ENCODE peak calls at places on chromosomes 2 and 18, in four cellular contexts. A is upper lobe of left lung, B is A549, T is K562. P is an unnamed sample.

GRCh38 chr2:28678944-28679343 is 72.7 kb upstream of the PPP1CB start:
- ATAC-seq in T (no peak), A (no peak), B (no peak), P (no peak)

GRCh38 chr2:109411648-109412325 is 202.0 kb downstream of the SEPTIN10 start:
- ATAC-seq in T (no peak), A (peak), B (no peak), P (no peak)

GRCh38 chr2:164782323-164782722 is 59.3 kb downstream of the COBLL1 start:
- ATAC-seq in A (no peak), B (no peak), T (no peak), P (peak)

GRCh38 chr18:75247041-75247551 is 36.5 kb downstream of the TSHZ1 start:
- ATAC-seq in A (no peak), T (no peak), B (peak), P (no peak)

GRCh38 chr2:241561811-241562210 is 3.3 kb downstream of the BOK start:
- ATAC-seq in B (peak), A (peak), T (no peak), P (peak)

GRCh38 chr2:206154197-206154596 is 5.0 kb downstream of the NDUFS1 start:
- ATAC-seq in B (peak), A (no peak), T (peak), P (no peak)

GRCh38 chr2:218368621-218369153 is 12.0 kb downstream of the CATIP start:
- ATAC-seq in B (peak), T (peak), A (no peak), P (peak)

GRCh38 chr2:187469538-187469937 is 21.5 kb upstream of the CALCRL start:
- ATAC-seq in T (no peak), A (no peak), B (no peak), P (no peak)

GRCh38 chr2:5725072-5725471 is 32.9 kb downstream of the SOX11 start:
- ATAC-seq in A (no peak), T (no peak), B (no peak), P (no peak)

GRCh38 chr2:191710411-191710900 is 32.5 kb downstream of the NABP1 start:
- ATAC-seq in T (no peak), A (no peak), B (no peak), P (no peak)

GRCh38 chr18:13291299-13291698 is 72.7 kb downstream of the LDLRAD4 start:
- ATAC-seq in T (no peak), B (no peak), A (no peak), P (no peak)

GRCh38 chr2:222747526-222748160 is 76.2 kb downstream of the MOGAT1 start:
- ATAC-seq in B (no peak), A (no peak), T (no peak), P (no peak)

GRCh38 chr2:54429811-54430600 is 26.1 kb upstream of the SPTBN1 start:
- ATAC-seq in T (peak), B (peak), A (peak), P (no peak)

GRCh38 chr18:59783138-59783537 is 85.9 kb upstream of the CCBE1 start:
- ATAC-seq in T (peak), A (no peak), B (peak), P (no peak)

GRCh38 chr2:29050591-29050990 is 23.7 kb downstream of the PCARE start:
- ATAC-seq in A (no peak), B (no peak), T (no peak), P (no peak)

GRCh38 chr18:35389095-35389618 is 12.0 kb upstream of the ZNF396 start:
- ATAC-seq in A (no peak), B (no peak), T (no peak), P (peak)

GRCh38 chr2:28251337-28251736 is 141.3 kb upstream of the FOSL2 start:
- ATAC-seq in B (no peak), T (no peak), A (no peak), P (no peak)

GRCh38 chr2:208638059-208638458 is 231.5 kb downstream of the PTH2R start:
- ATAC-seq in A (no peak), T (peak), B (no peak), P (no peak)

GRCh38 chr18:49238433-49239042 is 221.9 kb downstream of the DYM start:
- ATAC-seq in B (no peak), A (no peak), T (no peak), P (no peak)

GRCh38 chr2:219056896-219057708 is 3.6 kb downstream of the IHH start:
- ATAC-seq in B (no peak), T (no peak), A (no peak), P (no peak)

GRCh38 chr2:23782126-23782525 is 144.8 kb downstream of the ATAD2B start:
- ATAC-seq in T (no peak), B (no peak), A (no peak), P (no peak)

GRCh38 chr2:64250751-64251405 is 106.7 kb upstream of the PELI1 start:
- ATAC-seq in A (no peak), B (no peak), T (no peak), P (no peak)

GRCh38 chr18:73991570-73991969 is 156.1 kb downstream of the FBXO15 start:
- ATAC-seq in T (no peak), A (peak), B (no peak), P (no peak)

GRCh38 chr2:143263045-143263625 is 133.9 kb downstream of the ARHGAP15 start:
- ATAC-seq in B (peak), A (no peak), T (no peak), P (no peak)

GRCh38 chr2:165762723-165763122 is 31.3 kb downstream of the GALNT3 start:
- ATAC-seq in A (no peak), B (no peak), T (no peak), P (no peak)

GRCh38 chr2:7552825-7553550 is 635.8 kb downstream of the RNF144A start:
- ATAC-seq in B (no peak), T (no peak), A (no peak), P (no peak)

GRCh38 chr2:128466377-128467175 is 147.9 kb upstream of the HS6ST1 start:
- ATAC-seq in T (no peak), A (no peak), B (no peak), P (peak)

GRCh38 chr18:13004316-13004879 is 13.2 kb downstream of the CEP192 start:
- ATAC-seq in T (no peak), A (no peak), B (no peak), P (no peak)

GRCh38 chr2:8644605-8645175 is 37.2 kb upstream of the ID2 start:
- ATAC-seq in A (peak), T (peak), B (peak), P (no peak)

GRCh38 chr18:8724452-8724851 is 19.1 kb downstream of the MTCL1 start:
- ATAC-seq in A (no peak), B (peak), T (no peak), P (no peak)

GRCh38 chr18:9550413-9550812 is 63.9 kb downstream of the PPP4R1 start:
- ATAC-seq in B (no peak), T (no peak), A (peak), P (no peak)

GRCh38 chr2:104402825-104403224 is 451.1 kb upstream of the POU3F3 start:
- ATAC-seq in T (no peak), B (no peak), A (no peak), P (no peak)

GRCh38 chr2:133139847-133140533 is 428.3 kb downstream of the NCKAP5 start:
- ATAC-seq in T (no peak), A (no peak), B (no peak), P (no peak)

GRCh38 chr2:152097291-152098032 is 1.4 kb downstream of the CACNB4 start:
- ATAC-seq in T (no peak), B (peak), A (peak), P (peak)

GRCh38 chr2:40397720-40398119 is 54.2 kb downstream of the SLC8A1 start:
- ATAC-seq in T (no peak), B (no peak), A (no peak), P (no peak)

GRCh38 chr18:63071566-63072175 is 247.9 kb downstream of the BCL2 start:
- ATAC-seq in B (no peak), A (no peak), T (no peak), P (no peak)

GRCh38 chr2:231038483-231039293 is 1.4 kb downstream of the C2orf72 start:
- ATAC-seq in A (no peak), B (peak), T (no peak), P (no peak)

GRCh38 chr2:170122883-170123547 is 54.9 kb upstream of the MYO3B start:
- ATAC-seq in A (peak), T (no peak), B (peak), P (no peak)

GRCh38 chr18:66764225-66764624 is 160.3 kb upstream of the CDH19 start:
- ATAC-seq in A (no peak), T (no peak), B (no peak), P (no peak)

GRCh38 chr2:109702250-109702985 is 88.3 kb downstream of the SOWAHC start:
- ATAC-seq in B (peak), A (no peak), T (no peak), P (no peak)

GRCh38 chr2:96145028-96145939 is at the start of gene DUSP2:
- ATAC-seq in T (no peak), A (peak), B (peak), P (peak)

GRCh38 chr2:96143848-96144480 is 1.3 kb downstream of the DUSP2 start:
- ATAC-seq in T (no peak), A (no peak), B (peak), P (no peak)

GRCh38 chr2:96146151-96146880 is 1.1 kb upstream of the DUSP2 start:
- ATAC-seq in T (peak), B (peak), A (peak), P (no peak)

GRCh38 chr2:96143231-96143847 is 1.9 kb downstream of the DUSP2 start:
- ATAC-seq in B (no peak), T (no peak), A (no peak), P (no peak)

GRCh38 chr2:96144481-96145027 is 686 bp downstream of the DUSP2 start:
- ATAC-seq in B (no peak), A (no peak), T (no peak), P (peak)
- TF ChIP-seq EP300 in B (no peak), A (no peak), T (no peak), P (no peak)

DNA sequence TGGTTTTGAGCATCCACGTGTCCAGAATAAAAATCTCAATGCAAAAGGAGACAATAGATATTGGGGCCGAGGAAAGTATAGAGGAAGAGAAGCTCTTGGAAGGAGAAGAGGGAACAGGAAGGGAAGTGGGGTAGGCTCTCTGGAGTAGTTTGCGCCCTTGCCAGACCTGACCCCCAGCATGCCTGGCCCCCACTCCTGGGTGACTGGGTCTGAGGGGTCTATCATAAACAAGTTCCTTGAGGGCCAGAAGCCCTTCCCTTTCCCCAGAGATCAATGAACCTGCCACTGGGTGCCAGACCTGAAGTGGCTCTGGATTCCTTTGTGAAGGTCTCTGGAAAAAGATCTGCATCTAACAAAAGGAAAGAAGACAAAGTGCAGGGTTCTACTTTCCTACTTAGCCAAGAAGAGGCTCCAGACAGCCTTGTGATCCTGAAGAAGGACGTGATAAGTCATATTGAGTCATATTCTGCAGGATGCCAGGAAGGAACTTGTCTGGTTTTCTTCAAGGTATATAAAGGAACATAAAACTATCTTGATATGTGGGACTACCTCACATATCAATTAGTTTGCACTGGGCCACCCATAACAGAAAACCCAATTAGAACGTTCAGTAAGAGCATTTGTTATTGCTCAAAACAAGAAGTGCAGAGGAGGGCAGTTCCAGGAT is 18.7 kb upstream of the ATOH8 start:
- ATAC-seq in B (peak), A (no peak), T (no peak), P (no peak)
- TF ChIP-seq POLR2A in B (no peak), A (no peak), T (no peak), P (no peak)

DNA sequence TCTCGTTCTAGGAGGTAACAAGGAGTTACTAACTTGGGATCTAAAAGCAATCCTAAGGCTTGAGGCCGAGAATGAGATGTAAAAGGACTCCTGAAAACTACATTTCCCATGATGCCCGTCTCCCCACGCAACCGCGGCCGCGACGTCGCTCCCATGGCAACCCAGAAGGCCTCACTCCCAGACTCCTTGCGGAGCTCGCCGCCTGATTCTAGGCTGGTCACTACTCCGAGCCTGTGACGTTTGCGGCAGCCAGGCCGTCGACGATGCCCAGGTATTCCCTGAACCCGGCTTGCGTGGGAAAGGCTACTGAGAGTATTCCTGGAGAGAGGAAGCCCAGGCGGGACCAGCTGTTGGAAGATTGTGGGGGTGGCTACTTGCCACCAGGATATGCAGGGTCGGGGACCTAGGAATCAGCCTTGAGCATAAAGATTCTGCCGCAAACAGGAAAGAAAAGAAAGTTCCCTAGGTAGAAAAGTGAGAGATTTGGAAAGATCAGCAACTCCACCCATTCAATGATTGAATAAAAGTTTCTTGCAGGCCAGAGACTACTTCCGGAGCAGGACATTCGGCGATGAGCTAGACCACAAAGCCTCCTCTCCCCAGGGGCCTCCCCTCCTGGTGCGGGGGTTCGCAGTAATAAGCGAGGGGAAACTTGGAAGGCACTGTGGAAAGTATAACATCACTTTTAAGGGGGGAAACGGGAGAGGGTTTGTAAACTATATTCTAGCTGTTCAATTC is at the start of gene DYNC2LI1:
- ATAC-seq in A (peak), T (peak), B (peak), P (peak)
- TF ChIP-seq EP300 in A (no peak), T (no peak), B (no peak), P (no peak)

GRCh38 chr18:47075098-47075883 is 39.9 kb upstream of the ELOA2 start:
- ATAC-seq in T (no peak), B (no peak), A (no peak), P (no peak)
- TF ChIP-seq POLR2A in T (no peak), B (no peak), A (no peak), P (no peak)

DNA sequence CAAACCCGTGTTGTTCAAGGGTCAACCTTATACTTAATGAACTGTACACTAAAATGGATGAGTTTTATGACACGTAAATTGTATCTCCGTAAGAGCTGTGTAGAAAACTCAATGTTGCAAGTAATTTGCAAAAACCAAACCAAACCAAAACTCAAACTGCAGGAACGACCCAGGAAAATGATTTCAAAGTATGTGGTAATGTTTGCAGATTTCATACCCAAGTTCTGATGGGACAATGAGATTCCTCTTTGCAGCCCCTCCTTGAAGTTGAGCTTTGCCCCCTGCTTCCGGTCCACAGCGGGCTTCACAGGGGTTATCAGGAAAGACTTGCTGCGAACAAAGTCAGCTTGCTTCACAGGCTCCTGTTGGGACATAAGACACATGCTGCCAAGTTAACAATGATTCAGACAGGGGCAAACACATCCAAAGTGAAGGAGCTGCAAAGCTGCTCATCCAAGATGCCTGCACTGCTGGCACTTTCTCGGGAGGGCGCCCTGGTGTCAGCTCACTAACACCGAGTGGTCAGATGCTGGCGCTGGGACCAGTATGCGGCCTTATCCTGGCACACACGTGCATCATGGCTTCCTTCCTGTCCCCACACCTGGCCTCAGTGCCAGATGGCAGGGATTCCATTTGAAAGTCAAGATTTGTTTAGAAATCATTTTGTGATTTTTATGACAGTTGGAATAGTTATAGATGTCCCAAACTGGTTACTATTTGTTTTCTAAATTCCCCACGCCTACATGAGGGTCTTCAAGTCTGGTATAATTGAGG is 65.2 kb upstream of the MGAT4A start:
- ATAC-seq in T (no peak), B (peak), A (no peak), P (no peak)
- TF ChIP-seq EP300 in T (no peak), B (no peak), A (no peak), P (no peak)

GRCh38 chr2:162253435-162253834 is 10.2 kb upstream of the FAP start:
- ATAC-seq in B (no peak), A (no peak), T (no peak), P (no peak)
- TF ChIP-seq POLR2A in B (no peak), A (no peak), T (no peak), P (no peak)